ENCODE peak calls at places on chromosomes 13 and 19, in four cellular contexts. W is AG09309, Y is fibroblast of pulmonary artery, J is ovary. E is an unnamed sample.
A peak's percentile ranks its signal among the peaks of the same experiment; 100 is the strongest.

GRCh38 chr19:50381881-50382729 is 2.0 kb upstream of the POLD1 start:
- DNase-seq in Y (no peak), J (no peak), W (no peak), E (no peak)

GRCh38 chr13:30659980-30660379 is 42.3 kb downstream of the USPL1 start:
- DNase-seq in Y (no peak), W (no peak), J (no peak), E (no peak)

GRCh38 chr19:16447015-16447384 is 24.8 kb downstream of the EPS15L1 start:
- DNase-seq in W (peak; percentile 49), Y (peak; percentile 95), J (peak; percentile 74), E (peak; percentile 73)

GRCh38 chr13:24271611-24272451 is 37.5 kb upstream of the C1QTNF9 start:
- DNase-seq in Y (peak; percentile 81), W (peak; percentile 59), J (peak; percentile 93), E (no peak)

GRCh38 chr13:87677334-87678234 is 6.4 kb downstream of the SLITRK5 start:
- DNase-seq in W (no peak), Y (no peak), J (no peak), E (no peak)

GRCh38 chr19:10271543-10272086 is 695 bp downstream of the ICAM1 start:
- DNase-seq in W (no peak), Y (peak; percentile 46), J (peak; percentile 53), E (no peak)

GRCh38 chr19:50830266-50831025 is 2.9 kb downstream of the KLK15 start:
- DNase-seq in Y (no peak), J (no peak), W (no peak), E (no peak)

GRCh38 chr13:100825551-100825950 is 151.0 kb upstream of the TMTC4 start:
- DNase-seq in J (no peak), Y (peak; percentile 14), W (peak; percentile 3), E (no peak)

GRCh38 chr13:52405369-52405766 is 604 bp downstream of the THSD1 start:
- DNase-seq in W (no peak), J (no peak), Y (no peak), E (no peak)

GRCh38 chr19:21604351-21604926 is 99.0 kb downstream of the ZNF429 start:
- DNase-seq in J (no peak), W (no peak), Y (no peak), E (no peak)

GRCh38 chr13:20151016-20151415 is 9.8 kb downstream of the GJA3 start:
- DNase-seq in J (no peak), W (no peak), Y (no peak), E (no peak)

GRCh38 chr19:16476401-16476800 is 4.6 kb upstream of the EPS15L1 start:
- DNase-seq in Y (no peak), W (no peak), J (no peak), E (no peak)

GRCh38 chr13:109652536-109652935 is 133.8 kb downstream of the IRS2 start:
- DNase-seq in Y (peak; percentile 78), W (no peak), J (no peak), E (no peak)

GRCh38 chr13:29170451-29171082 is 350.4 kb downstream of the MTUS2 start:
- DNase-seq in J (no peak), W (no peak), Y (no peak), E (no peak)

GRCh38 chr13:74570834-74571233 is 436.6 kb upstream of the KLF12 start:
- DNase-seq in W (peak; percentile 23), Y (peak; percentile 44), J (no peak), E (peak; percentile 19)

DNA sequence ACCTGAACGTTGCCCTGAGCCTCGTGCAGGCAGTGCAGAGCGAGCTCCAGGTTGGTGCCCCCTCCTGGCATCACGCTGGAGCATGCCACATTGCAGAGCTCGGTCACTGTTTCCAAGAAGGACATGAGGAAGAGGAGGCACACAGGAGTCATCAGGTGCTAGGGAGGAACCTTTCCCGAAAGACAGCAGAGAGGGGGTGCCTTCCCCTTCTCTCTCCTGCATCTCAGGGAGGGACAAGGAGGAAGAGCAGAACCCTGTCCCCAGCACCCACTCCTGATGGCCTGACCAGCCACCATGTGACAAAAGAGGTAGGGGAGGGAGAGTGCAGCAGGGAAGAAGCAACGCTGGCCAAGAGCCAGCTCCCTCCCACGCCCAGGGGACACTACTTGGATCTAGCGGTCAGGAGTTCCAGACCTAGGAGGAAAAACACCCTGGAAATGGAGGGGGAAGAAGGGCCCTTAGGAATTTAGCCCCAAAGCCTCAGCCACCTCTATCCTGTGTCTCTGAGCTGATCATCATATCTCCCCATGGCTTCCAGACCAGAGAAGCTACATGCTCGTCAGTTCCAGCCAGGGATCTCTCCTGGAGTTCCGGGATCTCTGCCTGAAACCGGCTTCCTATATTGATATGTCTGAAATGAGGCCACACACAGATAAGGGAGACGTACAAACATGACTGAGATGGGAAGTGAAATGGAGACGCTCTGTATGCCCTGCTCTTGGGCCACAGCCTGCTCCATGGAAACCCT is 17.0 kb upstream of the NAPA start:
- DNase-seq in J (no peak), Y (no peak), W (no peak), E (no peak)
- TF ChIP-seq CTCF in J (no peak), Y (no peak), W (no peak), E (no peak)

GRCh38 chr13:49976314-49977258 is 20.3 kb upstream of the TRIM13 start:
- DNase-seq in J (peak; percentile 62), Y (peak; percentile 83), W (no peak), E (peak; percentile 14)
- TF ChIP-seq CTCF in J (peak; percentile 46), Y (peak; percentile 96), W (peak; percentile 89), E (peak; percentile 90)

GRCh38 chr19:38046254-38047047 is 139.4 kb downstream of the SIPA1L3 start:
- DNase-seq in J (no peak), W (no peak), Y (no peak), E (no peak)
- TF ChIP-seq CTCF in J (no peak), W (no peak), Y (no peak), E (no peak)

GRCh38 chr19:33310606-33311325 is 8.4 kb upstream of the CEBPA start:
- DNase-seq in Y (no peak), J (no peak), W (no peak), E (no peak)
- TF ChIP-seq CTCF in Y (no peak), J (no peak), W (no peak), E (no peak)

GRCh38 chr19:13153627-13154240 is 3.5 kb downstream of the IER2 start:
- DNase-seq in W (no peak), J (peak; percentile 58), Y (peak; percentile 49), E (no peak)
- TF ChIP-seq CTCF in W (peak; percentile 11), J (no peak), Y (no peak), E (no peak)